ENCODE peak calls at places on chromosomes 7 and 10, in eight cellular contexts. Z, A, F, S, G, K, L and V are unnamed samples.

GRCh38 chr7:90216771-90217170 is 5.2 kb downstream of the STEAP2 start:
- DNase-seq in F (no peak), Z (no peak), G (no peak), A (peak), L (no peak), K (no peak), S (no peak), V (no peak)

GRCh38 chr10:5679606-5680005 is 5.0 kb upstream of the TASOR2 start:
- DNase-seq in S (no peak), G (peak), Z (no peak), F (no peak), K (no peak), L (no peak), A (no peak), V (no peak)

GRCh38 chr10:128518000-128518399 is 391.8 kb upstream of the MKI67 start:
- DNase-seq in A (no peak), G (no peak), F (no peak), S (no peak), L (no peak), K (no peak), Z (no peak), V (no peak)

GRCh38 chr7:69656890-69657289 is 58.6 kb downstream of the AUTS2 start:
- DNase-seq in G (peak), A (no peak), F (no peak), K (no peak), L (no peak), Z (no peak), S (no peak), V (peak)

GRCh38 chr7:121544726-121545125 is 148.6 kb upstream of the FAM3C start:
- DNase-seq in L (no peak), F (peak), G (peak), Z (no peak), S (peak), A (no peak), K (no peak), V (peak)

GRCh38 chr7:24075426-24075810 is 208.6 kb upstream of the NPY start:
- DNase-seq in F (no peak), G (no peak), Z (no peak), A (no peak), K (no peak), L (no peak), S (no peak), V (no peak)

GRCh38 chr10:90227259-90227658 is 525.9 kb downstream of the KIF20B start:
- DNase-seq in G (no peak), L (no peak), S (peak), Z (no peak), K (no peak), F (no peak), A (no peak), V (peak)

GRCh38 chr10:124063736-124064135 is 29.7 kb downstream of the CHST15 start:
- DNase-seq in Z (no peak), K (no peak), A (no peak), L (no peak), F (peak), S (peak), G (peak), V (peak)

GRCh38 chr7:129122086-129122750 is 22.3 kb upstream of the TSPAN33 start:
- DNase-seq in S (no peak), A (no peak), F (no peak), Z (no peak), K (no peak), G (no peak), L (no peak), V (no peak)

GRCh38 chr7:24905996-24906770 is 73.8 kb downstream of the OSBPL3 start:
- DNase-seq in Z (no peak), L (no peak), G (no peak), A (no peak), S (no peak), F (no peak), K (no peak), V (no peak)

GRCh38 chr10:114316744-114317143 is 77.7 kb downstream of the VWA2 start:
- DNase-seq in F (no peak), L (no peak), Z (no peak), G (no peak), K (no peak), S (no peak), A (no peak), V (no peak)

GRCh38 chr7:4684826-4685225 is 2.7 kb downstream of the FOXK1 start:
- DNase-seq in G (no peak), A (no peak), L (no peak), S (no peak), K (no peak), F (no peak), Z (no peak), V (no peak)

GRCh38 chr10:119602241-119603095 is 5.7 kb upstream of the TIAL1 start:
- DNase-seq in A (no peak), L (no peak), F (no peak), K (no peak), Z (no peak), S (no peak), G (peak), V (no peak)

GRCh38 chr10:103470755-103471653 is 8.0 kb downstream of the CALHM3 start:
- DNase-seq in S (no peak), Z (no peak), G (no peak), K (no peak), A (no peak), F (no peak), L (peak), V (no peak)

GRCh38 chr10:114305521-114305925 is 66.5 kb downstream of the VWA2 start:
- DNase-seq in Z (no peak), S (no peak), G (no peak), F (no peak), K (no peak), A (no peak), L (no peak), V (no peak)